ENCODE peak calls at places on chromosomes 3 and 15, in six cellular contexts. P is left ventricle myocardium inferior, F is psoas muscle, T is PC-3, G is Panc1, K is hepatocyte. U is an unnamed sample. For H3K9me3, the result is how much of the 10 kb centered on the place peaks cover.

GRCh38 chr3:120516142-120516541 is 65.3 kb upstream of the FSTL1 start:
- DNase-seq in P (no peak), F (no peak), T (no peak), G (no peak), K (no peak), U (no peak)

GRCh38 chr3:87691109-87691508 is 367.7 kb downstream of the CGGBP1 start:
- DNase-seq in P (no peak), F (no peak), T (peak), G (no peak), K (no peak), U (no peak)

GRCh38 chr3:126052196-126053058 is 31.5 kb downstream of the SLC41A3 start:
- DNase-seq in P (no peak), F (no peak), T (no peak), G (no peak), K (no peak), U (no peak)

GRCh38 chr3:50567011-50567385 is 549 bp downstream of the C3orf18 start:
- DNase-seq in P (no peak), F (no peak), T (no peak), G (no peak), K (no peak), U (no peak)

GRCh38 chr15:49810651-49811175 is 189.9 kb downstream of the DTWD1 start:
- DNase-seq in P (no peak), F (no peak), T (no peak), G (no peak), K (no peak), U (no peak)

GRCh38 chr15:39497759-39498565 is 82.9 kb upstream of the THBS1 start:
- DNase-seq in P (no peak), F (no peak), T (no peak), G (no peak), K (no peak), U (no peak)

GRCh38 chr3:27171113-27171512 is 198.1 kb downstream of the NEK10 start:
- DNase-seq in P (no peak), F (no peak), T (no peak), G (no peak), K (no peak), U (no peak)

GRCh38 chr3:15959434-15959811 is 161.6 kb upstream of the ANKRD28 start:
- DNase-seq in P (no peak), F (no peak), T (no peak), G (no peak), K (no peak), U (no peak)

GRCh38 chr3:106728315-106728821 is 648.9 kb upstream of the CCDC54 start:
- DNase-seq in P (no peak), F (no peak), T (peak), G (peak), K (no peak), U (no peak)

DNA sequence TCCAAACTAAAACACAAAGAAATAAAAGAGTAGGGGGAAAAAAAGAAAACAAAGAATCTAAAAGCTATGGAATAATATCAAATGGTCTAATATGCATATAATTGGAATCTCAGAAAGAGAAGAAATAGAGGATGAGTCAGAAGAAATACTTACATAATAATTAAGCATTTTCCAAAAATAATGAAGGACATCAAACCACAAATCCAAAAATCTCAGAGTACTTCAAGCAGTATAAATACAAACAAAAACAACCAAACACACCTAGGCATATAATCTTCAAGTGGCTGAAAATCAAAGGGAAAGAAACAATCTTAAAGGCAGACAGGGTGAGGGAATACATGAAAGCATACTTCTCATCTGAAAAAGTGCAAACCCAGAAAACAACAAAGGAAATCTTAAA is 46.3 kb downstream of the MYLK start:
- DNase-seq in P (no peak), F (no peak), T (no peak), G (no peak), K (no peak), U (no peak)
- H3K9me3 ChIP-seq in P (half or more), F (under half), T (under half), G (under half), K (under half), U (under half)

GRCh38 chr15:35752134-35752466 is 206.1 kb upstream of the DPH6 start:
- DNase-seq in P (no peak), F (no peak), T (no peak), G (no peak), K (no peak), U (no peak)
- H3K9me3 ChIP-seq in P (under half), F (under half), T (under half), G (under half), K (under half), U (under half)

GRCh38 chr3:28273837-28274236 is 32.4 kb downstream of the CMC1 start:
- DNase-seq in P (no peak), F (no peak), T (no peak), G (no peak), K (no peak), U (no peak)
- H3K9me3 ChIP-seq in P (under half), F (under half), T (under half), G (under half), K (under half), U (under half)

DNA sequence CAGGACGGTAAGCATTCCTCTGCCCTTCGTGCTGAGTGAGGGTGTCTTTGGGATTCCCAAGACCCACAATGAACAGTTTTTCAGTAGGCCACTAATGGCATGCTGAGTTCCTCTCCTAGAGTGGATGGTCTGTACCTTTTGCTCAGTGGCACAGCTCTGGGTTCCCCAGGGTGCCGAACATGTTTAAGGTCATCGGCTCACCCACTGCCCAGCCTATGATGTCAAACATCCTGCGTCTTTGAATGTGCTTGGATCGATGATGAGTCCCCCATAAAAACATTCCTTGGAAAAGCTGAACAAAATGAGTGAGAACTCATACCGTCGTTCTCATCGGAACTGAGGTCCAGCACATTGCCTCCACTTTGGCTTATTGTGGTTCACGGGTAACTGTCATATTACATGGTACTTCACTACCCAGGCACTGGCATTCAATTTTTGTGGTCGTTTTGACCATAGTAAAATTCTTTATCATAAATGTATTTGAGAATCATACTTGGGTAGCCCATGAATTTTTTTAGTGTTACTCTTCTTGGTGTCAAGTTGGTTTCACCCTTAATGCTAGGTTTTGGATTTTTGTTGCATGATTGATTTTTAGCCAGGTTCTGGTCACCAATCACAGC is 118.2 kb downstream of the SNRPN start:
- DNase-seq in P (no peak), F (no peak), T (no peak), G (no peak), K (no peak), U (no peak)
- H3K9me3 ChIP-seq in P (half or more), F (half or more), T (half or more), G (half or more), K (half or more), U (half or more)